ENCODE peak calls at places on chromosomes 13 and 19, in nine cellular contexts. M, D, S, Z, B, N, A, I and H are unnamed samples.

GRCh38 chr19:49340069-49340864 is 5.1 kb downstream of the CD37 start:
- DNase-seq in M (no peak), D (no peak), S (peak), Z (peak), B (peak), N (peak), A (peak), I (no peak), H (peak)

GRCh38 chr19:3375221-3376088 is 9.1 kb downstream of the NFIC start:
- DNase-seq in M (no peak), D (no peak), S (peak), Z (no peak), B (peak), N (peak), A (no peak), I (no peak), H (peak)

GRCh38 chr19:7515471-7516226 is at the start of gene ZNF358:
- DNase-seq in M (peak), D (peak), S (peak), Z (peak), B (peak), N (peak), A (peak), I (no peak), H (peak)

GRCh38 chr13:97879646-97880297 is 73.7 kb upstream of the IPO5 start:
- DNase-seq in M (no peak), D (no peak), S (no peak), Z (no peak), B (no peak), N (no peak), A (no peak), I (no peak), H (no peak)

GRCh38 chr19:31354919-31355318 is 5.7 kb upstream of the TSHZ3 start:
- DNase-seq in M (peak), D (no peak), S (no peak), Z (no peak), B (no peak), N (no peak), A (no peak), I (no peak), H (no peak)

GRCh38 chr19:39558623-39559117 is 18.7 kb upstream of the EID2 start:
- DNase-seq in M (no peak), D (no peak), S (no peak), Z (no peak), B (no peak), N (no peak), A (no peak), I (no peak), H (no peak)

GRCh38 chr13:85853901-85854663 is 54.9 kb upstream of the SLITRK6 start:
- DNase-seq in M (no peak), D (no peak), S (no peak), Z (no peak), B (no peak), N (no peak), A (no peak), I (no peak), H (no peak)

GRCh38 chr13:95002126-95002525 is 289.8 kb upstream of the SOX21 start:
- DNase-seq in M (no peak), D (no peak), S (no peak), Z (no peak), B (no peak), N (no peak), A (no peak), I (no peak), H (no peak)

GRCh38 chr13:96900992-96901391 is 93.3 kb downstream of the OXGR1 start:
- DNase-seq in M (no peak), D (no peak), S (no peak), Z (no peak), B (no peak), N (no peak), A (no peak), I (no peak), H (no peak)

GRCh38 chr19:2607712-2608601 is 94.5 kb downstream of the GNG7 start:
- DNase-seq in M (no peak), D (no peak), S (no peak), Z (no peak), B (no peak), N (no peak), A (peak), I (peak), H (no peak)

GRCh38 chr13:94548382-94549240 is 47.3 kb downstream of the TGDS start:
- DNase-seq in M (peak), D (no peak), S (peak), Z (peak), B (peak), N (no peak), A (peak), I (peak), H (peak)

DNA sequence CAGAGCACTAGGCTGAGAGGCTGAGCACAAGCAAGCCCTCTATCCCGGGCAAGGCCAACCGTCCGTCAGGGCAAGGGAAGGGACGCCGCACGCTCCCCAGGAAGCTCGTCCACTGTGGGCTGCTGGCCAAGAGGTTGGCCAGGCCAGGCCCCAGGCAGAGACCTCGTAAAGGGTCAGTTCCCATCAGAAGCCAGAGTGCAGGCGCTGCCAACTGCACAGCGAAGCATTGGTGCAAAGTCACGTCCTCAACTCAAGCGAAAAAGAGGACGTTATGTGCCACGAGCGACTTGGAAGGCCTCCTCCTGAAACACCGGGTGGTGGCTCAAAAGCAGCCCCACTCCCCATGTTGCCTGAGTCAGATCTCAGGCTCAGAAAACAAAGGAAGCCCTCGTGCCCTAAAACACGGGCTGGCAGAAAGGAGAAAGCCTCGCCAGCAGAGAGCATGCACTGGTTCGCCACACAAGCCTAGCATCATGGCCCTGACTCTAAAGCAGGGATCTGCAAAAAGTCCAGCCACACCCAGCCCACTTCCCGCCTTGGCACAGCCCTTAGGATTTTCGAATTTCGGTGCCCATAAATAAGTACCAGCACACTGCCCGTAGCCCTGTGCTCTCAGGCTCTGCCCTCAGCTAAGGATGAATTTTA is 4.7 kb downstream of the AKAP8 start:
- DNase-seq in M (no peak), D (no peak), S (no peak), Z (no peak), B (peak), N (no peak), A (no peak), I (no peak), H (peak)
- TF ChIP-seq CTCF in M (no peak), D (no peak), S (no peak), Z (no peak), B (no peak), N (no peak), A (no peak), I (no peak), H (no peak)

GRCh38 chr13:52067237-52067636 is 42.7 kb downstream of the UTP14C start:
- DNase-seq in M (no peak), D (no peak), S (no peak), Z (no peak), B (no peak), N (no peak), A (peak), I (no peak), H (no peak)

GRCh38 chr13:52070929-52071523 is 46.5 kb downstream of the UTP14C start:
- DNase-seq in M (no peak), D (no peak), S (no peak), Z (no peak), B (no peak), N (no peak), A (peak), I (peak), H (no peak)
- TF ChIP-seq CTCF in M (no peak), D (no peak), S (no peak), Z (no peak), B (no peak), N (no peak), A (no peak), I (no peak), H (peak)

GRCh38 chr13:49098771-49099512 is 121.2 kb upstream of the MLNR start:
- DNase-seq in M (no peak), D (no peak), S (no peak), Z (no peak), B (no peak), N (no peak), A (peak), I (no peak), H (no peak)
- TF ChIP-seq CTCF in M (no peak), D (no peak), S (peak), Z (no peak), B (peak), N (peak), A (peak), I (no peak), H (peak)

GRCh38 chr19:50383852-50384684 is at the start of gene POLD1:
- DNase-seq in M (peak), D (peak), S (peak), Z (peak), B (peak), N (peak), A (peak), I (peak), H (peak)

GRCh38 chr19:50381881-50382729 is 2.0 kb upstream of the POLD1 start:
- DNase-seq in M (no peak), D (no peak), S (peak), Z (no peak), B (no peak), N (no peak), A (no peak), I (no peak), H (no peak)

GRCh38 chr19:50380767-50381166 is 3.4 kb upstream of the POLD1 start:
- DNase-seq in M (no peak), D (no peak), S (peak), Z (no peak), B (no peak), N (no peak), A (no peak), I (no peak), H (no peak)

GRCh38 chr19:50384685-50385535 is 763 bp downstream of the POLD1 start:
- DNase-seq in M (no peak), D (no peak), S (peak), Z (no peak), B (no peak), N (no peak), A (peak), I (no peak), H (no peak)

GRCh38 chr19:50383307-50383851 is 768 bp upstream of the POLD1 start:
- DNase-seq in M (no peak), D (no peak), S (no peak), Z (no peak), B (no peak), N (no peak), A (no peak), I (no peak), H (no peak)
- TF ChIP-seq CTCF in M (no peak), D (no peak), S (no peak), Z (no peak), B (no peak), N (no peak), A (no peak), I (no peak), H (no peak)

GRCh38 chr19:5804516-5805464 is at the start of gene NRTN:
- DNase-seq in M (no peak), D (no peak), S (peak), Z (peak), B (no peak), N (no peak), A (peak), I (peak), H (peak)

GRCh38 chr19:5808120-5808816 is 3.4 kb downstream of the NRTN start:
- DNase-seq in M (no peak), D (no peak), S (no peak), Z (no peak), B (no peak), N (no peak), A (no peak), I (no peak), H (no peak)

GRCh38 chr19:5806905-5807304 is 2.0 kb downstream of the NRTN start:
- DNase-seq in M (no peak), D (no peak), S (no peak), Z (no peak), B (no peak), N (no peak), A (no peak), I (no peak), H (no peak)

GRCh38 chr19:5805465-5806132 is 732 bp downstream of the NRTN start:
- DNase-seq in M (peak), D (peak), S (peak), Z (peak), B (no peak), N (peak), A (peak), I (peak), H (peak)

DNA sequence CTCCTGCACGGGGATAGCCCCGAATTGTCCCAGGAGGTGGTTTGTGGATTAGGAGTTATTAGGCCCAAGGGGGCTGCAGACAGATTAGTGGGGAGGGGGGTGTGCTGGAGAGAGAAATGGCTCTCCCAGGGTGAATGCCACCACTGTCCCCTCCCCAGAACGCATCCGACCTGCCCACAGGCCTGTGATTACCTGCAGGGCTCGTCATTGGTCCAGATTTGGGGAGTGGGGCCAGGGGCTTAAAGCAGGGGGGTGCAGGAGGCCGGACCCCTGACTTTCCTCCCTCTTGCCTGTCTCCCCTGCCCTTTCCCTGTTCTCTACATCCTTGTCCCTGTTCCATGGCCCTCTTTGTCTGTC is 1.2 kb downstream of the NRTN start:
- DNase-seq in M (no peak), D (no peak), S (no peak), Z (no peak), B (no peak), N (no peak), A (no peak), I (no peak), H (no peak)
- TF ChIP-seq CTCF in M (peak), D (peak), S (no peak), Z (peak), B (no peak), N (no peak), A (peak), I (peak), H (no peak)

DNA sequence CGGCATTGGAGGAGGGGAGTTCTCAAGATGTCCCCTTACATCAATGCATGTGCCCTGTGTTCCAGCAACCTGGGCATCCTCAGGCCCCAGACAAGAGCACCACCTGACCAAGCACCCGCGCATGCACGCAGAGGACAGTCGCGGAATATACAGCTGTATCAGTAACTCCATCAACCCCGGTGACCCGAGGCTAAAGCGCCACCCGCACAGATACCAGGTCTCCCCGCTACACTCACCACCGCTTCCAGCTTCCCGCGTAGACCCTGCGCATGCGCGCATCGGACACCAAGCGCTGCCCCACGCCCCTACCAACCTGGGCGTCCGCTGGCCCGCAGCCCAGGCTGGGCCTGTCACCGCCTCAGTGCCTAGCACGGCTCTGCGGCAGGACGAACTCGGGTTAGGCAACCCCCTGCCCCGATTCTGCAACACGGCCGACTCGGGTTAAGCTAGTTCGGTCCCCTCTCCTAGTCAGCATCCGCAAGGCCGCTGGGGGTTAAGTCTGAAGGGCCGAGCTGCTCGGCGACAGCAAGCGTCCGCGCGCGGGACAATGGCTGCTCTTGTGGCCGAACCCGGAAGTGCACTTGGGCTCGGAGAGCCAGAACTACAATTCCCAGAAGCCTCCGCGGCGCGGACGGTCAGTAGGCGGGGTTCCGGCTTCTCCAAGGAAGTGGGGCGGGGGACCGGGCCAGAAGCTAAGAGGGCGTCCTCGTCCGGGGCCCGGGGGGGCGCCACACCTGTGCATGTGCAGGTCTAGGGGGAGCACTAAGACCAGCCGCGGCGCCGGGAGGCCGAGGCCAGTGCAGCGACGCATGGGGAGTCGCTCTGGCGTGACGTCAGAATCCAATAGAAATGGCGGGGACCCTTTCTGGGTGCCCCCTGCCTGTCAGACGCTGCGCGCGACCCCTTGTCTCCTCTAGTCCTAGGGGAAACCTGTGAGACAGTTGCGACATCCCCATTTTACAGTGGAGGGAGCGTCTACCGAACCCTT is at the start of gene ZNF180:
- DNase-seq in M (peak), D (peak), S (peak), Z (peak), B (peak), N (peak), A (peak), I (peak), H (peak)
- TF ChIP-seq CTCF in M (peak), D (peak), S (peak), Z (peak), B (peak), N (peak), A (peak), I (peak), H (peak)

DNA sequence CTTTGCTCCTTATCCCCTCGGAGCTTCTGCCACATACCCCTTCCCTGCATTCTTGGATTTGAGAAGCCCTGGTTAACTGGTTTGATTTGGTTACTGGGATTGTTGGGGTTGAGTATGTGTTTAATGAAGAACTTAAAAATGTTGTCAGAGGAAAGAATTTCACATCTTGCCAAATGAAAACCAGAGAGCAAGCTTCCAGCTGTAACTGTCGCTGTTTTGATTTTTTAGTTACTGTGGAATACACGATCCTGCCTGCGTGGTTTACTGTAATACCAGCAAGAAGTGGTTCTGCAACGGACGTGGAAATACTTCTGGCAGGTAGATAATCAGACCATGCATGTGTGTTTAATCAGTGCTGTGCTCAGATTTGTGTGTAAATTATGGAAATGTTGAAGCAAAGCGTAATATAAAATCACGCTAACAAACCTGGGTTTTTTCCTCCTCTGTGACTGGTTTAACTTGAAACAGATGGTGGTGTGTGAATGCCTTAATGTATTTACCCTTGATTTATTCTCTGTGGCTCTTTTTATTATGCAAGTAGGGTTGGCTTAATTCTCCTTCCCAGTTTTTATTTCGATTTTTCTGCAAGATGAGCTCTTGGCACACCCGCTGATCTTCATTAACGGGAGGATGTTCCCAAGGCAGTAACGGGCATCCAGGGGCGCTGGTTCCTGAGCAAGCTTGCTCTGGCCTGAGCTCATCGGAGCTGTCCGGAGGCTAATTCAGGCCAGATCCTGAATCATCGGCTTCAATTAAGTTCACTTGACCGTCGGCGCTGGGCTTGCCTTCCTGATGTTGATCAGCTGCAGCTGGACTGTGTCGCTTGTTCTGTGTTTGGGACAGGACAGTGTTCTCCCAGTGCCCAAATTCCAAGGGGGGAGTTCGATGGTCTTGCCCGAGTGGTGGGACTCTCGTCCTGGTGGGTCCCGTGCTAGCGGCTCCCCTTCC is 16.0 kb downstream of the UPF1 start:
- DNase-seq in M (no peak), D (no peak), S (no peak), Z (no peak), B (no peak), N (no peak), A (no peak), I (no peak), H (peak)
- TF ChIP-seq CTCF in M (no peak), D (no peak), S (no peak), Z (peak), B (no peak), N (no peak), A (peak), I (peak), H (no peak)

GRCh38 chr19:53947624-53948023 is 15.1 kb upstream of the CACNG8 start:
- DNase-seq in M (peak), D (no peak), S (no peak), Z (no peak), B (no peak), N (no peak), A (no peak), I (no peak), H (no peak)
- TF ChIP-seq CTCF in M (no peak), D (no peak), S (no peak), Z (no peak), B (no peak), N (no peak), A (no peak), I (no peak), H (no peak)

GRCh38 chr19:14053032-14053431 is 8.8 kb downstream of the PALM3 start:
- DNase-seq in M (no peak), D (no peak), S (no peak), Z (no peak), B (no peak), N (no peak), A (no peak), I (no peak), H (no peak)

GRCh38 chr19:14050512-14050911 is 11.4 kb downstream of the PALM3 start:
- DNase-seq in M (no peak), D (no peak), S (no peak), Z (no peak), B (no peak), N (no peak), A (no peak), I (no peak), H (no peak)

GRCh38 chr19:14051980-14052379 is 9.9 kb downstream of the PALM3 start:
- DNase-seq in M (no peak), D (no peak), S (peak), Z (no peak), B (no peak), N (no peak), A (no peak), I (no peak), H (no peak)

GRCh38 chr19:14052470-14052869 is 9.4 kb downstream of the PALM3 start:
- DNase-seq in M (no peak), D (no peak), S (no peak), Z (no peak), B (no peak), N (no peak), A (no peak), I (no peak), H (no peak)

DNA sequence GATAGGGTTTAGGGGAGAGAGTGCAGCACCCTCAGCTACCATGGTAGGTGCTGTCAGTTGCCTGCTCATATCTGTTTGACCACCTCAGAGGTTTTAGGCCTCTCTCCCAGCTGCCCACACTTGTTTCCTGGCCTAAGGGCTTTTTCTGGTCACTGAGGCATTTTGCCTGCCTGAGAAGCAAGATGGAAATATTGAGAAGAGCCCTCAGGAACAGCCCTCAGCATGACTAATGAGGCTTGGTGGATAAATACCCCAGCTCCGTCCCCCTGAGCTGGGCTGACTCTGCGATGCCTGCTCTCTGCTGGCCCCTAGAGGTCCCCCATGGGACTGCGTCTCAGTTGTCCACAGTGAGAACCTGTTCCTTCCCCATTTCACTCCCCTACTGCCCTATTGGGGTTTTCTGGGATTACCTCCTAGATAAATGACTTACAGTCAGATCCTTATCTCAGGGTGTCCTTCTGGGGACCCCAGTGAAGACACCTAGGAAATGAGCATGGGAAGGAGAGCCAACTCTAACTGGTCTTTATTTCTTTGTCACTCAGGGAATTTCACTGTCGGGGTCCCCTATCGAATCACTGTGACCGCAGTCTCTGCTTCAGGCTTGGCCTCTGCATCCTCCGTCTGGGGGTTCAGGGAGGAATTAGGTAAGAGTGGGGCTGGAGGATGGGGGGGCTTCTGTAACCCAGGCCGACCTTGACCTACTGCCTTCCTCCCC is 13.3 kb downstream of the PALM3 start:
- DNase-seq in M (peak), D (no peak), S (peak), Z (peak), B (peak), N (peak), A (peak), I (peak), H (peak)
- TF ChIP-seq CTCF in M (peak), D (peak), S (peak), Z (peak), B (peak), N (peak), A (peak), I (peak), H (peak)